ENCODE peak calls at places on chromosomes 4 and X, in ten cellular contexts. One of them, this sample, is unnamed.

GRCh38 chr4:38951598-38951997 is 80.6 kb downstream of the TMEM156 start:
- DNase-seq in GM10248: no peak
- DNase-seq in hepatic stellate cell: no peak
- DNase-seq in tibial nerve: no peak
- DNase-seq in activated CD4-positive, alpha-beta T cell treated with anti-CD3 and anti-CD28 coated beads for 24 hours: no peak
- DNase-seq in AG08396: no peak
- DNase-seq in non-pigmented ciliary epithelial cell: no peak
- DNase-seq in DMS53: no peak
- DNase-seq in nucleus accumbens: no peak
- DNase-seq in stimulated activated CD8-positive, alpha-beta memory T cell treated with anti-CD3 and anti-CD28 coated beads, Interleukin-4, amount 100 ng/mL, for 1 hour: no peak
- DNase-seq in this sample: no peak

GRCh38 chr4:72779256-72779655 is 210.2 kb upstream of the ADAMTS3 start:
- DNase-seq in hepatic stellate cell: no peak
- DNase-seq in GM10248: no peak
- DNase-seq in non-pigmented ciliary epithelial cell: no peak
- DNase-seq in AG08396: no peak
- DNase-seq in tibial nerve: no peak
- DNase-seq in activated CD4-positive, alpha-beta T cell treated with anti-CD3 and anti-CD28 coated beads for 24 hours: no peak
- DNase-seq in nucleus accumbens: no peak
- DNase-seq in stimulated activated CD8-positive, alpha-beta memory T cell treated with anti-CD3 and anti-CD28 coated beads, Interleukin-4, amount 100 ng/mL, for 1 hour: no peak
- DNase-seq in DMS53: no peak
- DNase-seq in this sample: no peak

GRCh38 chr4:108492816-108493595 is 127.4 kb upstream of the RPL34 start:
- DNase-seq in activated CD4-positive, alpha-beta T cell treated with anti-CD3 and anti-CD28 coated beads for 24 hours: no peak
- DNase-seq in tibial nerve: no peak
- DNase-seq in nucleus accumbens: no peak
- DNase-seq in hepatic stellate cell: no peak
- DNase-seq in GM10248: no peak
- DNase-seq in stimulated activated CD8-positive, alpha-beta memory T cell treated with anti-CD3 and anti-CD28 coated beads, Interleukin-4, amount 100 ng/mL, for 1 hour: no peak
- DNase-seq in non-pigmented ciliary epithelial cell: peak; percentile 1
- DNase-seq in DMS53: peak; percentile 62
- DNase-seq in AG08396: peak; percentile 36
- DNase-seq in this sample: no peak

GRCh38 chr4:70737006-70737405 is 15.2 kb downstream of the RUFY3 start:
- DNase-seq in nucleus accumbens: no peak
- DNase-seq in stimulated activated CD8-positive, alpha-beta memory T cell treated with anti-CD3 and anti-CD28 coated beads, Interleukin-4, amount 100 ng/mL, for 1 hour: no peak
- DNase-seq in DMS53: no peak
- DNase-seq in hepatic stellate cell: no peak
- DNase-seq in AG08396: no peak
- DNase-seq in activated CD4-positive, alpha-beta T cell treated with anti-CD3 and anti-CD28 coated beads for 24 hours: no peak
- DNase-seq in non-pigmented ciliary epithelial cell: no peak
- DNase-seq in GM10248: no peak
- DNase-seq in tibial nerve: no peak
- DNase-seq in this sample: peak; percentile 5

GRCh38 chr4:141037441-141037840 is 95.8 kb downstream of the RNF150 start:
- DNase-seq in stimulated activated CD8-positive, alpha-beta memory T cell treated with anti-CD3 and anti-CD28 coated beads, Interleukin-4, amount 100 ng/mL, for 1 hour: no peak
- DNase-seq in tibial nerve: no peak
- DNase-seq in non-pigmented ciliary epithelial cell: no peak
- DNase-seq in AG08396: no peak
- DNase-seq in nucleus accumbens: no peak
- DNase-seq in hepatic stellate cell: no peak
- DNase-seq in activated CD4-positive, alpha-beta T cell treated with anti-CD3 and anti-CD28 coated beads for 24 hours: no peak
- DNase-seq in DMS53: no peak
- DNase-seq in GM10248: no peak
- DNase-seq in this sample: no peak

GRCh38 chrX:13646154-13646549 is 6.8 kb upstream of the TCEANC start:
- DNase-seq in hepatic stellate cell: peak; percentile 26
- DNase-seq in nucleus accumbens: peak; percentile 3
- DNase-seq in GM10248: peak; percentile 30
- DNase-seq in DMS53: peak; percentile 69
- DNase-seq in non-pigmented ciliary epithelial cell: no peak
- DNase-seq in activated CD4-positive, alpha-beta T cell treated with anti-CD3 and anti-CD28 coated beads for 24 hours: no peak
- DNase-seq in stimulated activated CD8-positive, alpha-beta memory T cell treated with anti-CD3 and anti-CD28 coated beads, Interleukin-4, amount 100 ng/mL, for 1 hour: peak; percentile 1
- DNase-seq in AG08396: peak; percentile 45
- DNase-seq in tibial nerve: peak; percentile 33
- DNase-seq in this sample: peak; percentile 51

GRCh38 chr4:43485196-43485595 is 592.7 kb downstream of the GRXCR1 start:
- DNase-seq in hepatic stellate cell: no peak
- DNase-seq in activated CD4-positive, alpha-beta T cell treated with anti-CD3 and anti-CD28 coated beads for 24 hours: no peak
- DNase-seq in stimulated activated CD8-positive, alpha-beta memory T cell treated with anti-CD3 and anti-CD28 coated beads, Interleukin-4, amount 100 ng/mL, for 1 hour: no peak
- DNase-seq in nucleus accumbens: no peak
- DNase-seq in AG08396: no peak
- DNase-seq in GM10248: no peak
- DNase-seq in DMS53: no peak
- DNase-seq in non-pigmented ciliary epithelial cell: no peak
- DNase-seq in tibial nerve: no peak
- DNase-seq in this sample: no peak

GRCh38 chr4:106695846-106696245 is 327.3 kb upstream of the GIMD1 start:
- DNase-seq in tibial nerve: no peak
- DNase-seq in AG08396: no peak
- DNase-seq in non-pigmented ciliary epithelial cell: no peak
- DNase-seq in GM10248: no peak
- DNase-seq in DMS53: no peak
- DNase-seq in hepatic stellate cell: no peak
- DNase-seq in stimulated activated CD8-positive, alpha-beta memory T cell treated with anti-CD3 and anti-CD28 coated beads, Interleukin-4, amount 100 ng/mL, for 1 hour: no peak
- DNase-seq in activated CD4-positive, alpha-beta T cell treated with anti-CD3 and anti-CD28 coated beads for 24 hours: no peak
- DNase-seq in nucleus accumbens: no peak
- DNase-seq in this sample: no peak

GRCh38 chr4:141912831-141913230 is 276.4 kb downstream of the IL15 start:
- DNase-seq in DMS53: peak; percentile 15
- DNase-seq in non-pigmented ciliary epithelial cell: no peak
- DNase-seq in hepatic stellate cell: no peak
- DNase-seq in activated CD4-positive, alpha-beta T cell treated with anti-CD3 and anti-CD28 coated beads for 24 hours: no peak
- DNase-seq in AG08396: no peak
- DNase-seq in GM10248: no peak
- DNase-seq in nucleus accumbens: no peak
- DNase-seq in stimulated activated CD8-positive, alpha-beta memory T cell treated with anti-CD3 and anti-CD28 coated beads, Interleukin-4, amount 100 ng/mL, for 1 hour: no peak
- DNase-seq in tibial nerve: no peak
- DNase-seq in this sample: no peak

GRCh38 chr4:134906404-134907023 is 704.9 kb upstream of the PABPC4L start:
- DNase-seq in non-pigmented ciliary epithelial cell: no peak
- DNase-seq in DMS53: peak; percentile 50
- DNase-seq in activated CD4-positive, alpha-beta T cell treated with anti-CD3 and anti-CD28 coated beads for 24 hours: no peak
- DNase-seq in GM10248: no peak
- DNase-seq in hepatic stellate cell: peak; percentile 1
- DNase-seq in tibial nerve: no peak
- DNase-seq in nucleus accumbens: no peak
- DNase-seq in stimulated activated CD8-positive, alpha-beta memory T cell treated with anti-CD3 and anti-CD28 coated beads, Interleukin-4, amount 100 ng/mL, for 1 hour: no peak
- DNase-seq in AG08396: peak; percentile 5
- DNase-seq in this sample: no peak

GRCh38 chrX:27336466-27337091 is 126.6 kb downstream of the PPP4R3C start:
- DNase-seq in non-pigmented ciliary epithelial cell: no peak
- DNase-seq in DMS53: peak; percentile 68
- DNase-seq in tibial nerve: no peak
- DNase-seq in hepatic stellate cell: peak; percentile 3
- DNase-seq in nucleus accumbens: no peak
- DNase-seq in activated CD4-positive, alpha-beta T cell treated with anti-CD3 and anti-CD28 coated beads for 24 hours: peak; percentile 1
- DNase-seq in stimulated activated CD8-positive, alpha-beta memory T cell treated with anti-CD3 and anti-CD28 coated beads, Interleukin-4, amount 100 ng/mL, for 1 hour: no peak
- DNase-seq in AG08396: peak; percentile 1
- DNase-seq in GM10248: peak; percentile 18
- DNase-seq in this sample: no peak

GRCh38 chr4:32010221-32010620 is 1290.1 kb downstream of the PCDH7 start:
- DNase-seq in activated CD4-positive, alpha-beta T cell treated with anti-CD3 and anti-CD28 coated beads for 24 hours: no peak
- DNase-seq in AG08396: no peak
- DNase-seq in stimulated activated CD8-positive, alpha-beta memory T cell treated with anti-CD3 and anti-CD28 coated beads, Interleukin-4, amount 100 ng/mL, for 1 hour: no peak
- DNase-seq in hepatic stellate cell: no peak
- DNase-seq in GM10248: no peak
- DNase-seq in nucleus accumbens: no peak
- DNase-seq in tibial nerve: no peak
- DNase-seq in non-pigmented ciliary epithelial cell: no peak
- DNase-seq in DMS53: peak; percentile 72
- DNase-seq in this sample: no peak

GRCh38 chr4:87391783-87392054 is 731 bp upstream of the HSD17B11 start:
- DNase-seq in AG08396: no peak
- DNase-seq in nucleus accumbens: no peak
- DNase-seq in DMS53: no peak
- DNase-seq in tibial nerve: no peak
- DNase-seq in stimulated activated CD8-positive, alpha-beta memory T cell treated with anti-CD3 and anti-CD28 coated beads, Interleukin-4, amount 100 ng/mL, for 1 hour: no peak
- DNase-seq in activated CD4-positive, alpha-beta T cell treated with anti-CD3 and anti-CD28 coated beads for 24 hours: no peak
- DNase-seq in non-pigmented ciliary epithelial cell: no peak
- DNase-seq in GM10248: no peak
- DNase-seq in hepatic stellate cell: peak; percentile 15
- DNase-seq in this sample: no peak

This sample was measured in HL-60.